ENCODE peak calls at places on chromosomes 5 and 9, in nine cellular contexts. O is H54, A is Peyer's patch, E is endothelial cell of umbilical vein, B is heart left ventricle, Q is breast epithelium, Z is transverse colon, I is IMR-90, U is uterus. R is an unnamed sample.

GRCh38 chr5:61907995-61908394 is 398.0 kb upstream of the KIF2A start:
- DNase-seq in U (no peak), O (no peak), A (no peak), B (no peak), Q (no peak), E (no peak), Z (no peak), I (no peak), R (no peak)

GRCh38 chr5:80912479-80912878 is 47.7 kb upstream of the RASGRF2 start:
- DNase-seq in Z (no peak), I (no peak), Q (no peak), A (no peak), B (no peak), E (no peak), O (no peak), U (no peak), R (no peak)

GRCh38 chr5:125342938-125343401 is 596.5 kb upstream of the ZNF608 start:
- DNase-seq in A (no peak), Q (no peak), E (no peak), Z (no peak), U (no peak), B (no peak), O (no peak), I (peak), R (no peak)

GRCh38 chr9:14191512-14191911 is 122.4 kb downstream of the NFIB start:
- DNase-seq in B (no peak), A (no peak), I (no peak), Q (no peak), O (no peak), Z (no peak), U (no peak), E (no peak), R (no peak)

GRCh38 chr5:66494437-66494836 is 101.8 kb upstream of the MAST4 start:
- DNase-seq in B (no peak), U (no peak), I (no peak), Q (no peak), E (no peak), O (no peak), A (peak), Z (no peak), R (peak)

GRCh38 chr9:119091074-119091473 is 278.2 kb downstream of the BRINP1 start:
- DNase-seq in A (no peak), B (no peak), Q (no peak), U (no peak), O (no peak), E (no peak), I (no peak), Z (no peak), R (no peak)

GRCh38 chr5:143233020-143233419 is 170.5 kb downstream of the NR3C1 start:
- DNase-seq in A (no peak), E (no peak), O (no peak), U (no peak), I (peak), B (no peak), Z (no peak), Q (no peak), R (no peak)

GRCh38 chr5:73985145-73985544 is 359.1 kb downstream of the ARHGEF28 start:
- DNase-seq in I (peak), E (peak), Q (no peak), U (no peak), Z (no peak), A (no peak), B (no peak), O (no peak), R (no peak)

GRCh38 chr5:10602031-10602806 is 38.3 kb downstream of the ANKRD33B start:
- DNase-seq in Z (no peak), U (no peak), E (no peak), I (no peak), Q (no peak), O (no peak), B (peak), A (no peak), R (peak)

GRCh38 chr9:135454737-135455136 is 24.8 kb upstream of the PPP1R26 start:
- DNase-seq in Z (no peak), E (no peak), I (no peak), B (no peak), Q (no peak), O (no peak), A (no peak), U (no peak), R (no peak)

GRCh38 chr9:81557452-81557956 is 131.8 kb downstream of the TLE1 start:
- DNase-seq in I (no peak), E (no peak), Z (no peak), O (no peak), U (no peak), Q (no peak), B (no peak), A (no peak), R (no peak)

GRCh38 chr5:138466900-138467710 is 1.8 kb downstream of the EGR1 start:
- DNase-seq in O (no peak), Z (peak), B (no peak), I (peak), E (peak), A (no peak), U (no peak), Q (no peak), R (peak)

GRCh38 chr9:131833906-131834305 is 94.0 kb upstream of the RAPGEF1 start:
- DNase-seq in Q (no peak), B (no peak), A (no peak), U (no peak), E (no peak), Z (no peak), O (no peak), I (peak), R (peak)

GRCh38 chr5:158727771-158728311 is 371.9 kb downstream of the EBF1 start:
- DNase-seq in Q (no peak), I (no peak), A (no peak), B (peak), E (peak), O (no peak), U (peak), Z (no peak), R (no peak)

GRCh38 chr5:124878583-124879345 is 132.3 kb upstream of the ZNF608 start:
- DNase-seq in Q (no peak), B (no peak), E (no peak), A (no peak), O (no peak), I (no peak), U (no peak), Z (no peak), R (no peak)

GRCh38 chr9:33466565-33467495 is 6.9 kb downstream of the NOL6 start:
- DNase-seq in Q (peak), O (no peak), I (peak), Z (peak), B (peak), U (peak), A (peak), E (peak), R (peak)

GRCh38 chr5:52878671-52879070 is 91.0 kb downstream of the ITGA1 start:
- DNase-seq in Z (no peak), Q (no peak), U (no peak), B (no peak), E (peak), I (peak), A (no peak), O (no peak), R (no peak)

GRCh38 chr5:134543820-134544692 is 18.6 kb downstream of the JADE2 start:
- DNase-seq in U (no peak), Z (peak), B (no peak), Q (no peak), A (peak), E (no peak), I (no peak), O (no peak), R (no peak)

GRCh38 chr5:114360816-114361723 is 800 bp upstream of the KCNN2 start:
- DNase-seq in I (peak), E (no peak), A (no peak), O (no peak), Q (no peak), Z (no peak), B (peak), U (peak), R (no peak)

GRCh38 chr9:107251756-107252322 is 31.2 kb upstream of the RAD23B start:
- DNase-seq in A (peak), Q (no peak), U (peak), O (no peak), Z (no peak), I (peak), B (peak), E (no peak), R (peak)

GRCh38 chr5:132812949-132813598 is at the start of gene SOWAHA:
- DNase-seq in Q (no peak), U (no peak), Z (peak), I (no peak), E (no peak), B (no peak), A (peak), O (no peak), R (no peak)

GRCh38 chr9:4365055-4365454 is 65.2 kb upstream of the GLIS3 start:
- DNase-seq in B (no peak), O (no peak), E (no peak), I (no peak), Q (no peak), Z (no peak), U (no peak), A (no peak), R (no peak)

GRCh38 chr5:104928906-104929520 is 1366.4 kb upstream of the NUDT12 start:
- DNase-seq in U (no peak), B (no peak), A (no peak), Z (no peak), O (no peak), Q (no peak), E (no peak), I (no peak), R (no peak)

GRCh38 chr9:14746655-14747054 is 24.1 kb upstream of the CER1 start:
- DNase-seq in B (no peak), I (no peak), Q (no peak), O (no peak), A (no peak), E (peak), U (no peak), Z (no peak), R (no peak)

GRCh38 chr5:142057697-142058056 is 44.9 kb upstream of the GNPDA1 start:
- DNase-seq in B (no peak), Z (no peak), A (no peak), E (no peak), I (no peak), U (no peak), Q (no peak), O (no peak), R (no peak)

GRCh38 chr9:125989090-125989501 is 241.9 kb downstream of the PBX3 start:
- DNase-seq in A (no peak), B (no peak), E (no peak), Q (peak), O (no peak), U (no peak), Z (no peak), I (no peak), R (no peak)

GRCh38 chr5:111211341-111211740 is 12.8 kb upstream of the CAMK4 start:
- DNase-seq in U (no peak), B (no peak), Q (no peak), A (no peak), E (no peak), I (no peak), O (no peak), Z (no peak), R (no peak)

GRCh38 chr5:10259916-10260315 is 9.8 kb downstream of the CCT5 start:
- DNase-seq in A (no peak), O (no peak), Q (no peak), U (no peak), Z (no peak), I (no peak), B (no peak), E (no peak), R (no peak)

GRCh38 chr5:14893351-14893750 is 21.8 kb upstream of the ANKH start:
- DNase-seq in E (no peak), O (no peak), Q (no peak), U (no peak), I (no peak), A (no peak), B (no peak), Z (no peak), R (no peak)

GRCh38 chr5:140111859-140112551 is 1.9 kb upstream of the PURA start:
- DNase-seq in A (no peak), Z (no peak), I (no peak), E (no peak), O (no peak), B (no peak), Q (no peak), U (no peak), R (peak)

GRCh38 chr5:101788797-101789196 is 507.3 kb downstream of the SLCO4C1 start:
- DNase-seq in A (no peak), Z (no peak), O (no peak), B (no peak), Q (no peak), U (no peak), E (no peak), I (no peak), R (no peak)

GRCh38 chr9:5579881-5580280 is 49.0 kb upstream of the RIC1 start:
- DNase-seq in Z (no peak), Q (no peak), B (no peak), O (no peak), E (no peak), A (no peak), I (peak), U (no peak), R (no peak)

GRCh38 chr5:169424279-169424955 is 123.5 kb upstream of the SLIT3 start:
- DNase-seq in O (no peak), U (no peak), Q (no peak), I (no peak), B (no peak), A (no peak), Z (no peak), E (no peak), R (no peak)

GRCh38 chr9:99060621-99061020 is 44.3 kb upstream of the TGFBR1 start:
- DNase-seq in U (no peak), I (no peak), O (no peak), A (no peak), B (no peak), Q (no peak), Z (no peak), E (no peak), R (no peak)

DNA sequence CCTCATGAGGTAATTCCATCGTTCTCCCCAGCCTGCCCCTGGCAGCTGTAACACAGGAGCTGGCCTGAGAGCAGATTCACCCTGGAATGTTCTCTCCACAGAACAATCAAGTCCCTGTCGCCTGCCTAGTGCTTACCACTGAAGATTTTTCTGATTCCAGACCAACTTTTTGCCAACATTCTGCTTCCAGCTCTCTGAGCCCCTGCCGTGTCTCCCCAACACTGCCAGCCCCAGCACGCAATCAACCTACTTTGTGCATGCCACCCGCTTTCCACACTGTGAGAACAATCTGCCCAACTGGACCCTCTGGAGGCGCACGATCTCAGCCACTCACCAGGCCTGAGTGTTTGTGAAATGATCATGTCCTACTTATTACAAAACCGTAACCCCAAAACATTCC is 62.6 kb downstream of the PSMB7 start:
- DNase-seq in O (no peak), E (no peak), I (peak), A (peak), B (no peak), Q (peak), Z (no peak), U (no peak), R (no peak)
- TF ChIP-seq POLR2A in O (no peak), E (no peak), I (no peak), A (no peak), B (no peak), Q (no peak), Z (no peak), U (no peak), R (no peak)

DNA sequence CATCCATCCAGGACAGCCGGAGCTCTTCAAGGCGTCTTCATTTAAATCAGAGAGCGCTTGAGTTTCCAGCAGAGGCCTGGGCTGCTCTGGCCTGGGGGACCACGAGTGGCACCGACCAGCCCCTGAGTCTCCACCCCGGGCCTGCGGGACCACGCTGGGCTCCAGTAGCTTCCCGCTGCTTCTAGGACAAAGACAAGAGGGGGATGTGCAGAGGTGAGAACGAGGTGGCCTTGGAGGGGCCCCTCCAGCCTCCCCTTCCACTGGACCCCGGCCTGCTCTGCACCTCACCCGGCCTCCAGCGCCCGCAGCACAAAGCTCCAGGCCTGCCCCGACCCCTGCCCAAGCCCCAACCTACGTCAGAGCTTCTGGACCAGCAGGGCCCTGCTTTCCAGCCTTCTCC is 81.6 kb downstream of the IRX2 start:
- DNase-seq in Q (no peak), A (no peak), U (no peak), O (no peak), Z (no peak), B (no peak), E (no peak), I (no peak), R (no peak)
- TF ChIP-seq POLR2A in Q (no peak), A (no peak), U (no peak), O (no peak), Z (no peak), B (no peak), E (no peak), I (no peak), R (no peak)

GRCh38 chr5:179697108-179697507 is 1.7 kb upstream of the CANX start:
- DNase-seq in U (no peak), E (no peak), Q (no peak), B (no peak), I (no peak), A (no peak), O (no peak), Z (no peak), R (no peak)

GRCh38 chr5:179699640-179700298 is 1.0 kb downstream of the CANX start:
- DNase-seq in I (peak), E (peak), Z (peak), U (no peak), O (no peak), Q (no peak), A (peak), B (no peak), R (peak)

GRCh38 chr5:179696605-179697004 is 2.2 kb upstream of the CANX start:
- DNase-seq in O (no peak), E (no peak), I (no peak), Z (no peak), Q (no peak), A (no peak), B (no peak), U (no peak), R (no peak)

GRCh38 chr5:179698935-179699639 is at the start of gene CANX:
- DNase-seq in I (no peak), A (no peak), Q (no peak), U (no peak), Z (no peak), B (no peak), O (no peak), E (peak), R (no peak)

GRCh38 chr5:179697993-179698934 is 503 bp upstream of the CANX start:
- DNase-seq in E (peak), A (peak), U (peak), I (peak), Q (peak), O (peak), B (peak), Z (peak), R (peak)
- TF ChIP-seq POLR2A in E (peak), A (peak), U (no peak), I (peak), Q (peak), O (peak), B (peak), Z (peak), R (peak)

GRCh38 chr9:35054185-35054835 is 18.1 kb downstream of the VCP start:
- DNase-seq in U (no peak), Z (no peak), B (no peak), A (no peak), E (no peak), I (no peak), O (no peak), Q (no peak), R (no peak)

GRCh38 chr9:35051069-35051967 is 21.1 kb downstream of the VCP start:
- DNase-seq in A (peak), E (peak), Q (no peak), U (peak), B (no peak), O (no peak), Z (peak), I (peak), R (peak)

GRCh38 chr9:35057271-35057620 is 15.2 kb downstream of the VCP start:
- DNase-seq in I (no peak), Z (no peak), U (no peak), B (no peak), O (no peak), A (no peak), Q (no peak), E (no peak), R (no peak)

GRCh38 chr9:35056571-35057270 is 15.7 kb downstream of the VCP start:
- DNase-seq in I (no peak), Q (no peak), O (no peak), B (no peak), E (no peak), U (no peak), Z (no peak), A (no peak), R (no peak)

DNA sequence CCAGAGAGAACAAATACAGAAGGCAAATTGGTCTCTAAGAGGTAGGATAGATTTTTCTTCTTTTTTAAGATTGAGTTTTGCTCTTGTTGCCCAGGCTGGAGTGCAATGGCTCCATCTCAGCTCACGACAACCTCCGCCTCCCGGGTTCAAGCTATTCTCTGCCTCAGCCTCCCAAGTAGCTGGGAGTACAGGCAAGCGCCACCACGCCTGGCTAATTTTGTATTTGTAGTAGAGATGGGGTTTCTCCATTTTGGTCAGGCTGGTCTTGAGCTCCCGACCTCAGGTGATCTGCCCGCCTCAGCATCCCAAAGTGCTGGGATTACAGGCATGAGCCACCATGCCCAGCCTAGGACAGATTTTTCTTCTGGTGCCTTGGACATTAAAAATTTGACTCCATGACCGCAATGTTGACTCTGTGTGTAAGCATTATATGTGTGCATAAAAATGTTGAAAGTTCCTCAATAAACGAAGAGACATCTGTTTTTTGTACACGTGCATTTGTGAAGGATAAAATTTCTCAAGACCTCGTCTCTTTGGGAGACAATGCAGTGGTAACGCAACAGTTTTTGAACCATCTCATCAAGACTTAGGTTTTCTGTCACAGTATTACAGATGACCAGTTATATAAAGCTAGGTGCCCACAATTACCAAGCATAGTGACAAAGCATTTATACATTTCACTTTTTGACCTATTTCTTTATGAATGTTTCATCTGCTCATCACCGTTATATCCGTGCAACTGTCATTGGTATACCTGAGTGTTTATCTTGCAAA is 17.4 kb downstream of the VCP start:
- DNase-seq in Z (no peak), E (no peak), Q (no peak), A (no peak), B (no peak), I (no peak), O (no peak), U (no peak), R (no peak)
- TF ChIP-seq POLR2A in Z (no peak), E (peak), Q (no peak), A (no peak), B (no peak), I (no peak), O (no peak), U (no peak), R (no peak)

DNA sequence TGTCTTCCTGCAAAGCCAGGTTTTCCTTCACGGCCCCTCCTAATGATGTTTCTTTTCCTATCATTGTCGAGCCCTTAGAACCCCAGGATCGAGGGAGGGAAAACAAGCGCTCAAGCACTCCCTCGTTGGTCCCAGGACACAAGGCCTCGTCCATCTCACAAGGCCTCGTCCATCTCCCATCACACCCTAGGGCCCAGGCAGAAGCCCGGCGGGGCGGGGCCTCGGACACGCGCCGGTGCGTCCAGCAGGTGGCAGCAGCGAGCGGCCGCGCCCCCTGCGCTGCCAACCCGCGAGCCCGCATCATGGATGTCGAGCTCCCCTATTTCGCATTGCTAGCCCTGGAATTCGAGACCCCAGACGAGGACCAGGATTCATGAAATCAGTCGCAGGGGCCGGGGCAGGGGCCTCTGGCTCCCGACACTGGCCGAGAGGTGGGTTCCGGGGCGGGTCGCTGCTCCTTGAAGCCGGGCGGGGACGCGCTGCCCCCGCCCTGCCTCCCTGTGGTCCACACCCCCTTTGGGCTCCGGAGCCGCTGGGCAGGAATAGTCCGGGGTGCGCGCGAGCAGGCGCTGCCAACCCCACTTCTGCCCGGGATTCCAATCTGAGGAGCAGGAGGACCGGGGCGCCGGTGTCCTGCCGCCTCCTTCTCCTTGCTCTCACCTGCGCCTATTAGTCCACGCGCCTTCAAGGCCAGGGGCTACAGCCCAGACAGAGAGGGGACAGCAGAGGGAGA is at the start of gene ABLIM3:
- DNase-seq in B (peak), E (peak), Q (peak), U (peak), Z (peak), I (peak), A (peak), O (peak), R (peak)
- TF ChIP-seq POLR2A in B (peak), E (no peak), Q (no peak), U (peak), Z (no peak), I (peak), A (no peak), O (no peak), R (no peak)